ENCODE peak calls at places on chromosomes 12 and 14, in seven cellular contexts. One of them, this sample, is unnamed.

GRCh38 chr14:53779301-53779700 is 177.3 kb downstream of the BMP4 start:
- DNase-seq in colonic mucosa: no peak
- DNase-seq in CD8-positive, alpha-beta memory T cell: no peak
- DNase-seq in adrenal gland: no peak
- DNase-seq in stomach: no peak
- DNase-seq in Peyer's patch: no peak
- DNase-seq in CD8-positive, alpha-beta T cell: no peak
- DNase-seq in this sample: no peak

GRCh38 chr14:88256997-88257755 is 65.9 kb downstream of the KCNK10 start:
- DNase-seq in adrenal gland: no peak
- DNase-seq in stomach: no peak
- DNase-seq in colonic mucosa: no peak
- DNase-seq in Peyer's patch: no peak
- DNase-seq in CD8-positive, alpha-beta memory T cell: no peak
- DNase-seq in CD8-positive, alpha-beta T cell: no peak
- DNase-seq in this sample: no peak

GRCh38 chr14:61452452-61452851 is 131.1 kb downstream of the PRKCH start:
- DNase-seq in colonic mucosa: no peak
- DNase-seq in adrenal gland: no peak
- DNase-seq in CD8-positive, alpha-beta memory T cell: peak; percentile 79
- DNase-seq in stomach: no peak
- DNase-seq in Peyer's patch: no peak
- DNase-seq in CD8-positive, alpha-beta T cell: no peak
- DNase-seq in this sample: no peak

GRCh38 chr12:57149309-57149900 is 2.0 kb upstream of the LRP1-AS start:
- DNase-seq in CD8-positive, alpha-beta T cell: no peak
- DNase-seq in Peyer's patch: no peak
- DNase-seq in CD8-positive, alpha-beta memory T cell: no peak
- DNase-seq in colonic mucosa: peak; percentile 82
- DNase-seq in stomach: no peak
- DNase-seq in adrenal gland: peak; percentile 78
- DNase-seq in this sample: peak; percentile 81

GRCh38 chr12:102026728-102027127 is 35.1 kb downstream of the WASHC3 start:
- DNase-seq in colonic mucosa: no peak
- DNase-seq in Peyer's patch: no peak
- DNase-seq in CD8-positive, alpha-beta T cell: no peak
- DNase-seq in CD8-positive, alpha-beta memory T cell: no peak
- DNase-seq in stomach: no peak
- DNase-seq in adrenal gland: no peak
- DNase-seq in this sample: no peak

GRCh38 chr14:81208489-81208888 is 12.3 kb downstream of the GTF2A1 start:
- DNase-seq in stomach: no peak
- DNase-seq in colonic mucosa: no peak
- DNase-seq in CD8-positive, alpha-beta T cell: no peak
- DNase-seq in adrenal gland: no peak
- DNase-seq in Peyer's patch: no peak
- DNase-seq in CD8-positive, alpha-beta memory T cell: no peak
- DNase-seq in this sample: no peak

GRCh38 chr12:52865090-52865944 is 16.5 kb upstream of the KRT78 start:
- DNase-seq in adrenal gland: peak; percentile 72
- DNase-seq in stomach: peak; percentile 78
- DNase-seq in colonic mucosa: peak; percentile 79
- DNase-seq in Peyer's patch: peak; percentile 21
- DNase-seq in CD8-positive, alpha-beta T cell: no peak
- DNase-seq in CD8-positive, alpha-beta memory T cell: no peak
- DNase-seq in this sample: peak; percentile 79

GRCh38 chr12:20368653-20369163 is 371 bp downstream of the PDE3A start:
- DNase-seq in CD8-positive, alpha-beta T cell: no peak
- DNase-seq in adrenal gland: no peak
- DNase-seq in stomach: no peak
- DNase-seq in Peyer's patch: no peak
- DNase-seq in CD8-positive, alpha-beta memory T cell: no peak
- DNase-seq in colonic mucosa: peak; percentile 40
- DNase-seq in this sample: peak; percentile 44

GRCh38 chr12:127121494-127122070 is 1145.4 kb upstream of the TMEM132C start:
- DNase-seq in CD8-positive, alpha-beta memory T cell: no peak
- DNase-seq in stomach: no peak
- DNase-seq in Peyer's patch: no peak
- DNase-seq in CD8-positive, alpha-beta T cell: no peak
- DNase-seq in adrenal gland: no peak
- DNase-seq in colonic mucosa: no peak
- DNase-seq in this sample: no peak

GRCh38 chr12:60071759-60072191 is 475.9 kb downstream of the SLC16A7 start:
- DNase-seq in colonic mucosa: no peak
- DNase-seq in adrenal gland: no peak
- DNase-seq in Peyer's patch: no peak
- DNase-seq in stomach: no peak
- DNase-seq in CD8-positive, alpha-beta T cell: no peak
- DNase-seq in CD8-positive, alpha-beta memory T cell: no peak
- DNase-seq in this sample: no peak

GRCh38 chr12:48366131-48366530 is 15.4 kb upstream of the ZNF641 start:
- DNase-seq in Peyer's patch: no peak
- DNase-seq in adrenal gland: no peak
- DNase-seq in colonic mucosa: no peak
- DNase-seq in stomach: no peak
- DNase-seq in CD8-positive, alpha-beta T cell: no peak
- DNase-seq in CD8-positive, alpha-beta memory T cell: no peak
- DNase-seq in this sample: no peak

GRCh38 chr12:32450363-32450762 is 51.0 kb downstream of the FGD4 start:
- DNase-seq in CD8-positive, alpha-beta T cell: no peak
- DNase-seq in Peyer's patch: no peak
- DNase-seq in CD8-positive, alpha-beta memory T cell: no peak
- DNase-seq in colonic mucosa: no peak
- DNase-seq in adrenal gland: no peak
- DNase-seq in stomach: no peak
- DNase-seq in this sample: no peak

GRCh38 chr12:81465191-81465590 is 294.0 kb downstream of the PPFIA2 start:
- DNase-seq in adrenal gland: no peak
- DNase-seq in colonic mucosa: no peak
- DNase-seq in CD8-positive, alpha-beta T cell: no peak
- DNase-seq in CD8-positive, alpha-beta memory T cell: no peak
- DNase-seq in Peyer's patch: no peak
- DNase-seq in stomach: no peak
- DNase-seq in this sample: no peak

GRCh38 chr14:101972126-101972785 is 7.9 kb downstream of the DYNC1H1 start:
- DNase-seq in CD8-positive, alpha-beta T cell: no peak
- DNase-seq in Peyer's patch: no peak
- DNase-seq in colonic mucosa: peak; percentile 86
- DNase-seq in adrenal gland: peak; percentile 93
- DNase-seq in stomach: peak; percentile 76
- DNase-seq in CD8-positive, alpha-beta memory T cell: no peak
- DNase-seq in this sample: peak; percentile 79

GRCh38 chr12:2548095-2548494 is 246.7 kb upstream of the FKBP4 start:
- DNase-seq in adrenal gland: no peak
- DNase-seq in CD8-positive, alpha-beta T cell: no peak
- DNase-seq in stomach: no peak
- DNase-seq in Peyer's patch: no peak
- DNase-seq in CD8-positive, alpha-beta memory T cell: no peak
- DNase-seq in colonic mucosa: no peak
- DNase-seq in this sample: no peak

DNA sequence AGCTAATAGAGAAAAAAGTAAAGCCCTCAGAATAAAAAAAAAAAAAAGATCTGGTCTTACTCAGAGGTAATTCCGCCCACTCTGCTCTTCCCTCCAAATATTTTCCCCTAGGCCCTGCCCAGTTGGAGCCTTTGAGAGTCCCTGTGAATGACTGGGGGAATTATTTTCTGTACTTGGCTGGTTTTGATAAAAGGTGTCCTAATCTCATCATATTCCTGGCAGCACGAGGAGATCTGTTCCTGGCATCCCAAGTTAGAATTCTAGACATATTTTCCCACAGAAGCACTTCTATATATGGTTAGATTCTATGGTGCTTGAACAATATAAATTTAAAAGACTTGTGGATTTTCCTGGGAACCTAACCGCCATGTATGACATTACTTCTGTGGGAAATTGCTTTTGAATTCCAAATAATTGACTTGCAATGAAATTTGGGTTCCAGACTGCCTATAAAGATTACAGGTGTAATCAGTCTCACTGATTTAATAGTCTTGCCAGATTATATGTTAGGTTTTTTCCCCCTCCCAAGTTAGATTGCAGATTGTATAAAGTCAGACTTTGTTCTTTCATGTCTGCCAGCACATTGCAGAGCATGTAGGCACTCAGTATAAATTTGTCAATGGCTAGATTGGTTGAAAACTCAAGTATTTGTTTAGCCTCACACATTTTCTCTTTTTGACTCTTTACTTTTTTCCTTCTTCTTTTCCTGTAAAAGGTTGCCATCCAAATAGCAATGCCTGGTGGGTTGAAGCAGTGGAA is 12.3 kb downstream of the GPX2 start:
- DNase-seq in CD8-positive, alpha-beta T cell: no peak
- DNase-seq in stomach: no peak
- DNase-seq in Peyer's patch: no peak
- DNase-seq in CD8-positive, alpha-beta memory T cell: no peak
- DNase-seq in colonic mucosa: no peak
- DNase-seq in adrenal gland: no peak
- DNase-seq in this sample: no peak
- H3K4me1 ChIP-seq in CD8-positive, alpha-beta T cell: peaks cover 55% of the 10 kb centered on the region
- H3K4me1 ChIP-seq in stomach: no peaks in the 10 kb centered on the region
- H3K4me1 ChIP-seq in Peyer's patch: no peaks in the 10 kb centered on the region
- H3K4me1 ChIP-seq in CD8-positive, alpha-beta memory T cell: peaks cover 65% of the 10 kb centered on the region
- H3K4me1 ChIP-seq in colonic mucosa: peaks cover 9% of the 10 kb centered on the region
- H3K4me1 ChIP-seq in adrenal gland: peaks cover 36% of the 10 kb centered on the region
- H3K4me1 ChIP-seq in this sample: peaks cover 22% of the 10 kb centered on the region

DNA sequence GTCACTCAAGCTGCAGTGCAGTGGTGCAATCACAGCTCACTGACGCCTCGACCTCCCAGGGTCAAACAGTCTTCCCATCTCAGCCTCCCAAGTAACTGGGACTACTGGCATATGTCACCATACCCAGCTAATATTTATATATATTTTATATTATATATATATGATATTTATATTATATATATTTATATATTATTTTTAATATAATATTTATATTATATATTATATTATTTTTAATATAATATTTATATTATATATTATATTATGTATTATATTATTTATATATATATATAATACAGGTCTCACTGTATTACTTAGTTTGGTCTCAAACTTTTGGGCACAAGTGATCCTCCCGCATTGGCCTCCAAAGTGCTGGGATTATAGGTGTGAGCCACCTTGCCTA is 9.4 kb downstream of the ZNF84 start:
- DNase-seq in adrenal gland: no peak
- DNase-seq in CD8-positive, alpha-beta memory T cell: no peak
- DNase-seq in colonic mucosa: no peak
- DNase-seq in Peyer's patch: no peak
- DNase-seq in stomach: no peak
- DNase-seq in CD8-positive, alpha-beta T cell: no peak
- DNase-seq in this sample: no peak
- H3K9me3 ChIP-seq in adrenal gland: peaks cover 7% of the 10 kb centered on the region
- H3K9me3 ChIP-seq in CD8-positive, alpha-beta memory T cell: peaks cover 84% of the 10 kb centered on the region
- H3K9me3 ChIP-seq in colonic mucosa: peaks cover 46% of the 10 kb centered on the region
- H3K9me3 ChIP-seq in Peyer's patch: peaks cover 65% of the 10 kb centered on the region
- H3K9me3 ChIP-seq in stomach: peaks cover 86% of the 10 kb centered on the region
- H3K9me3 ChIP-seq in CD8-positive, alpha-beta T cell: peaks cover 73% of the 10 kb centered on the region
- H3K9me3 ChIP-seq in this sample: peaks cover 98% of the 10 kb centered on the region

DNA sequence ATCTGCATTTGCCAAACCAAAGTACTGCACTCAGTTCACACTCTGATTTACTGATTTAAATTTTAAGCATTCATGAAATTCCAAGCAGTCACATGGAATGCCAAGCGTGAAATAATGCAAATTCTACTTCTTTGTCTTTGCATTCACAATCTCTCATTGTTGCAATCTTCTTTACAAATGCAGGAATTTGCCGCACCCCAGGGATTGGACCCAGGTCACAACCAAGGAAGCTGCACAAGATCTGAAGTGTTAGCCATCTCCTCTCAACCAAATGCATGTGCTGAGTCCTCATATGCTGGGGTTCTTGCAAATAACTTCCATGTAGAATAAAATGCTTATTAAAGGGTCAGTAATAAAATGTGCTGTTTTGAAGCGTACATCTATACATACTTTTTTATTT is 72.0 kb downstream of the TUNAR start:
- DNase-seq in stomach: no peak
- DNase-seq in adrenal gland: no peak
- DNase-seq in colonic mucosa: no peak
- DNase-seq in CD8-positive, alpha-beta T cell: no peak
- DNase-seq in Peyer's patch: no peak
- DNase-seq in CD8-positive, alpha-beta memory T cell: no peak
- DNase-seq in this sample: no peak
- H3K4me3 ChIP-seq in stomach: no peak overlapping the region
- H3K4me3 ChIP-seq in adrenal gland: no peak overlapping the region
- H3K4me3 ChIP-seq in colonic mucosa: no peak overlapping the region
- H3K4me3 ChIP-seq in CD8-positive, alpha-beta T cell: no peak overlapping the region
- H3K4me3 ChIP-seq in Peyer's patch: no peak overlapping the region
- H3K4me3 ChIP-seq in CD8-positive, alpha-beta memory T cell: no peak overlapping the region
- H3K4me3 ChIP-seq in this sample: no peak overlapping the region

GRCh38 chr12:29732211-29732992 is 51.3 kb downstream of the TMTC1 start:
- DNase-seq in adrenal gland: no peak
- DNase-seq in CD8-positive, alpha-beta T cell: no peak
- DNase-seq in stomach: no peak
- DNase-seq in CD8-positive, alpha-beta memory T cell: no peak
- DNase-seq in colonic mucosa: no peak
- DNase-seq in Peyer's patch: no peak
- DNase-seq in this sample: no peak

GRCh38 chr12:29730481-29730880 is 53.3 kb downstream of the TMTC1 start:
- DNase-seq in stomach: no peak
- DNase-seq in CD8-positive, alpha-beta memory T cell: no peak
- DNase-seq in adrenal gland: no peak
- DNase-seq in Peyer's patch: no peak
- DNase-seq in colonic mucosa: no peak
- DNase-seq in CD8-positive, alpha-beta T cell: no peak
- DNase-seq in this sample: no peak

GRCh38 chr12:29734299-29734698 is 49.4 kb downstream of the TMTC1 start:
- DNase-seq in Peyer's patch: no peak
- DNase-seq in CD8-positive, alpha-beta memory T cell: no peak
- DNase-seq in CD8-positive, alpha-beta T cell: no peak
- DNase-seq in adrenal gland: no peak
- DNase-seq in stomach: no peak
- DNase-seq in colonic mucosa: no peak
- DNase-seq in this sample: no peak

GRCh38 chr12:29733060-29733459 is 50.7 kb downstream of the TMTC1 start:
- DNase-seq in CD8-positive, alpha-beta T cell: no peak
- DNase-seq in Peyer's patch: no peak
- DNase-seq in CD8-positive, alpha-beta memory T cell: no peak
- DNase-seq in adrenal gland: no peak
- DNase-seq in colonic mucosa: no peak
- DNase-seq in stomach: no peak
- DNase-seq in this sample: no peak

DNA sequence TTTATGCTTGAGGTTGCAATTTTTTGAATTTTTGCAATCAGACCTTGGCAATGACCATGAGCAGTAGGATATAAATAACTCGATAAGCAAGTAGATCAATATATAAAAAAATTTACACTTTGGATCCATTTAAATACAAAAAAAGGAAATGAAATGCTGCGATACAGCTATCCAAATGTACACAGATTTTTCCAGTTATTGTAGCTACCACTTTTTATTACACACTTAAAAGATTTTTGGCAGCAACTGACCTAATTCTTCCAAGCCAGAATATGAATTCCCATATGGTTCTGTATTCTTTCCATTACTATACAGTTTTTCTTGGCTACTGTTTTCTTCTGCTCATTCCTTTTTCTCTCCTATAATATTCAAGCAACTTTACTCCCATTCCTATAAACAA is 52.2 kb downstream of the TMTC1 start:
- DNase-seq in adrenal gland: no peak
- DNase-seq in CD8-positive, alpha-beta memory T cell: no peak
- DNase-seq in Peyer's patch: no peak
- DNase-seq in colonic mucosa: no peak
- DNase-seq in stomach: no peak
- DNase-seq in CD8-positive, alpha-beta T cell: no peak
- DNase-seq in this sample: no peak
- H3K4me1 ChIP-seq in adrenal gland: peaks cover 33% of the 10 kb centered on the region
- H3K4me1 ChIP-seq in CD8-positive, alpha-beta memory T cell: no peaks in the 10 kb centered on the region
- H3K4me1 ChIP-seq in Peyer's patch: no peaks in the 10 kb centered on the region
- H3K4me1 ChIP-seq in colonic mucosa: no peaks in the 10 kb centered on the region
- H3K4me1 ChIP-seq in stomach: peaks cover 4% of the 10 kb centered on the region
- H3K4me1 ChIP-seq in CD8-positive, alpha-beta T cell: no peaks in the 10 kb centered on the region
- H3K4me1 ChIP-seq in this sample: no peaks in the 10 kb centered on the region